ENCODE peak calls at places on chromosomes 11 and 22, in eight cellular contexts. One of them, this sample, is unnamed.

GRCh38 chr11:46248270-46249102 is 29.0 kb upstream of the CREB3L1 start:
- DNase-seq in colonic mucosa: no peak
- DNase-seq in psoas muscle: no peak
- DNase-seq in AG04449: peak
- DNase-seq in mucosa of descending colon: no peak
- DNase-seq in sigmoid colon: no peak
- DNase-seq in BE2C: no peak
- DNase-seq in activated CD8-positive, alpha-beta T cell treated with anti-CD3 and anti-CD28 coated beads for 36 hours: no peak
- DNase-seq in this sample: no peak

GRCh38 chr22:20015971-20016733 is 471 bp downstream of the ARVCF start:
- DNase-seq in AG04449: no peak
- DNase-seq in psoas muscle: no peak
- DNase-seq in BE2C: peak
- DNase-seq in mucosa of descending colon: peak
- DNase-seq in activated CD8-positive, alpha-beta T cell treated with anti-CD3 and anti-CD28 coated beads for 36 hours: peak
- DNase-seq in colonic mucosa: peak
- DNase-seq in sigmoid colon: peak
- DNase-seq in this sample: no peak

GRCh38 chr22:47202819-47203553 is 440.5 kb downstream of the TBC1D22A start:
- DNase-seq in psoas muscle: no peak
- DNase-seq in AG04449: no peak
- DNase-seq in mucosa of descending colon: no peak
- DNase-seq in BE2C: no peak
- DNase-seq in activated CD8-positive, alpha-beta T cell treated with anti-CD3 and anti-CD28 coated beads for 36 hours: no peak
- DNase-seq in sigmoid colon: peak
- DNase-seq in colonic mucosa: peak
- DNase-seq in this sample: no peak

GRCh38 chr22:19331975-19332374 is 40.5 kb upstream of the CLTCL1 start:
- DNase-seq in mucosa of descending colon: no peak
- DNase-seq in colonic mucosa: no peak
- DNase-seq in activated CD8-positive, alpha-beta T cell treated with anti-CD3 and anti-CD28 coated beads for 36 hours: no peak
- DNase-seq in BE2C: no peak
- DNase-seq in psoas muscle: no peak
- DNase-seq in AG04449: no peak
- DNase-seq in sigmoid colon: no peak
- DNase-seq in this sample: peak

GRCh38 chr22:31891366-31892079 is 52.8 kb upstream of the YWHAH start:
- DNase-seq in psoas muscle: no peak
- DNase-seq in AG04449: peak
- DNase-seq in activated CD8-positive, alpha-beta T cell treated with anti-CD3 and anti-CD28 coated beads for 36 hours: no peak
- DNase-seq in sigmoid colon: no peak
- DNase-seq in mucosa of descending colon: no peak
- DNase-seq in colonic mucosa: no peak
- DNase-seq in BE2C: no peak
- DNase-seq in this sample: no peak

GRCh38 chr11:128734439-128735224 is 40.8 kb downstream of the FLI1 start:
- DNase-seq in AG04449: no peak
- DNase-seq in mucosa of descending colon: peak
- DNase-seq in sigmoid colon: peak
- DNase-seq in BE2C: no peak
- DNase-seq in psoas muscle: no peak
- DNase-seq in activated CD8-positive, alpha-beta T cell treated with anti-CD3 and anti-CD28 coated beads for 36 hours: peak
- DNase-seq in colonic mucosa: peak
- DNase-seq in this sample: no peak

GRCh38 chr11:45041556-45041955 is 90.9 kb upstream of the TP53I11 start:
- DNase-seq in colonic mucosa: no peak
- DNase-seq in activated CD8-positive, alpha-beta T cell treated with anti-CD3 and anti-CD28 coated beads for 36 hours: no peak
- DNase-seq in sigmoid colon: no peak
- DNase-seq in AG04449: no peak
- DNase-seq in mucosa of descending colon: no peak
- DNase-seq in BE2C: no peak
- DNase-seq in psoas muscle: no peak
- DNase-seq in this sample: no peak

GRCh38 chr22:41902932-41903421 is 11.9 kb downstream of the SHISA8 start:
- DNase-seq in AG04449: no peak
- DNase-seq in colonic mucosa: no peak
- DNase-seq in activated CD8-positive, alpha-beta T cell treated with anti-CD3 and anti-CD28 coated beads for 36 hours: no peak
- DNase-seq in sigmoid colon: no peak
- DNase-seq in mucosa of descending colon: no peak
- DNase-seq in psoas muscle: peak
- DNase-seq in BE2C: no peak
- DNase-seq in this sample: no peak

GRCh38 chr11:58880166-58880565 is 35.7 kb upstream of the GLYATL2 start:
- DNase-seq in colonic mucosa: no peak
- DNase-seq in sigmoid colon: no peak
- DNase-seq in mucosa of descending colon: no peak
- DNase-seq in AG04449: no peak
- DNase-seq in psoas muscle: no peak
- DNase-seq in activated CD8-positive, alpha-beta T cell treated with anti-CD3 and anti-CD28 coated beads for 36 hours: no peak
- DNase-seq in BE2C: no peak
- DNase-seq in this sample: no peak

GRCh38 chr11:21654091-21654490 is 538.8 kb upstream of the ANO5 start:
- DNase-seq in mucosa of descending colon: no peak
- DNase-seq in colonic mucosa: no peak
- DNase-seq in sigmoid colon: no peak
- DNase-seq in psoas muscle: no peak
- DNase-seq in BE2C: no peak
- DNase-seq in AG04449: no peak
- DNase-seq in activated CD8-positive, alpha-beta T cell treated with anti-CD3 and anti-CD28 coated beads for 36 hours: no peak
- DNase-seq in this sample: no peak

GRCh38 chr11:100777118-100777517 is 90.0 kb downstream of the ARHGAP42 start:
- DNase-seq in AG04449: no peak
- DNase-seq in psoas muscle: no peak
- DNase-seq in mucosa of descending colon: no peak
- DNase-seq in activated CD8-positive, alpha-beta T cell treated with anti-CD3 and anti-CD28 coated beads for 36 hours: no peak
- DNase-seq in sigmoid colon: no peak
- DNase-seq in BE2C: no peak
- DNase-seq in colonic mucosa: no peak
- DNase-seq in this sample: no peak

GRCh38 chr11:110728883-110729282 is 16.6 kb upstream of the ARHGAP20 start:
- DNase-seq in mucosa of descending colon: no peak
- DNase-seq in psoas muscle: no peak
- DNase-seq in AG04449: no peak
- DNase-seq in colonic mucosa: no peak
- DNase-seq in BE2C: no peak
- DNase-seq in sigmoid colon: no peak
- DNase-seq in activated CD8-positive, alpha-beta T cell treated with anti-CD3 and anti-CD28 coated beads for 36 hours: no peak
- DNase-seq in this sample: no peak

GRCh38 chr22:42180349-42180842 is 49.8 kb upstream of the CYP2D6 start:
- DNase-seq in AG04449: no peak
- DNase-seq in colonic mucosa: no peak
- DNase-seq in activated CD8-positive, alpha-beta T cell treated with anti-CD3 and anti-CD28 coated beads for 36 hours: peak
- DNase-seq in mucosa of descending colon: no peak
- DNase-seq in psoas muscle: peak
- DNase-seq in sigmoid colon: peak
- DNase-seq in BE2C: no peak
- DNase-seq in this sample: no peak

GRCh38 chr22:25437414-25438160 is 126.9 kb upstream of the GRK3 start:
- DNase-seq in activated CD8-positive, alpha-beta T cell treated with anti-CD3 and anti-CD28 coated beads for 36 hours: no peak
- DNase-seq in colonic mucosa: no peak
- DNase-seq in AG04449: no peak
- DNase-seq in BE2C: peak
- DNase-seq in sigmoid colon: no peak
- DNase-seq in psoas muscle: no peak
- DNase-seq in mucosa of descending colon: no peak
- DNase-seq in this sample: no peak

GRCh38 chr22:38788417-38788816 is 5.5 kb downstream of the DNAL4 start:
- DNase-seq in AG04449: peak
- DNase-seq in BE2C: peak
- DNase-seq in sigmoid colon: peak
- DNase-seq in activated CD8-positive, alpha-beta T cell treated with anti-CD3 and anti-CD28 coated beads for 36 hours: no peak
- DNase-seq in psoas muscle: no peak
- DNase-seq in mucosa of descending colon: no peak
- DNase-seq in colonic mucosa: peak
- DNase-seq in this sample: no peak

GRCh38 chr11:45209904-45210699 is 63.7 kb downstream of the PRDM11 start:
- DNase-seq in mucosa of descending colon: no peak
- DNase-seq in sigmoid colon: peak
- DNase-seq in BE2C: peak
- DNase-seq in AG04449: no peak
- DNase-seq in colonic mucosa: peak
- DNase-seq in psoas muscle: peak
- DNase-seq in activated CD8-positive, alpha-beta T cell treated with anti-CD3 and anti-CD28 coated beads for 36 hours: no peak
- DNase-seq in this sample: peak

GRCh38 chr22:23438216-23438615 is 141.9 kb downstream of the IGLL1 start:
- DNase-seq in colonic mucosa: no peak
- DNase-seq in psoas muscle: no peak
- DNase-seq in mucosa of descending colon: no peak
- DNase-seq in BE2C: no peak
- DNase-seq in sigmoid colon: no peak
- DNase-seq in activated CD8-positive, alpha-beta T cell treated with anti-CD3 and anti-CD28 coated beads for 36 hours: no peak
- DNase-seq in AG04449: no peak
- DNase-seq in this sample: no peak

DNA sequence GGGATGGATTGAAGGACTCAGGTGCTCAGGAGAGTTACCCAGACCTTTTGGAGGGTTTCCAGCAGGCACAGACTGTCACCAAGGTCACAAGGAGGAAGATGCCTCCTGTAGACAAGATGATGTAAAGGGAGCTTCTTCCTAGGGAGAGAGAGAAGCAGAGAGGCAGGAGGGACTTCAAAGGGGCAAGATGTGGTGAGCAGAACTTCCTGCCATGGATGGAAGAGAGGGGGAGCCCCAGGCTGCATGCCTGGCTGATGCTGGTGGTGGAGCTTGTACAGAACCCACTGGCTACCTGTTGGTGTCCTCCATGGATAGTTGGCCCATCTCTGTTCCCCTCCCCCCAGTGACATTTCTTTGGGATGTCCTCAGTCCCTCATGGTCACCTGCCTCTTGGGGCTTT is 4.2 kb downstream of the HEPN1 start:
- DNase-seq in psoas muscle: no peak
- DNase-seq in AG04449: no peak
- DNase-seq in activated CD8-positive, alpha-beta T cell treated with anti-CD3 and anti-CD28 coated beads for 36 hours: peak
- DNase-seq in sigmoid colon: no peak
- DNase-seq in colonic mucosa: no peak
- DNase-seq in BE2C: no peak
- DNase-seq in mucosa of descending colon: no peak
- DNase-seq in this sample: no peak
- TF ChIP-seq CTCF in psoas muscle: no peak
- TF ChIP-seq CTCF in AG04449: no peak
- TF ChIP-seq CTCF in activated CD8-positive, alpha-beta T cell treated with anti-CD3 and anti-CD28 coated beads for 36 hours: no peak
- TF ChIP-seq CTCF in sigmoid colon: no peak
- TF ChIP-seq CTCF in colonic mucosa: no peak
- TF ChIP-seq CTCF in BE2C: no peak
- TF ChIP-seq CTCF in mucosa of descending colon: no peak
- TF ChIP-seq CTCF in this sample: no peak

GRCh38 chr11:36540998-36541397 is 26.8 kb upstream of the RAG1 start:
- DNase-seq in activated CD8-positive, alpha-beta T cell treated with anti-CD3 and anti-CD28 coated beads for 36 hours: peak
- DNase-seq in colonic mucosa: peak
- DNase-seq in mucosa of descending colon: no peak
- DNase-seq in sigmoid colon: no peak
- DNase-seq in BE2C: peak
- DNase-seq in AG04449: no peak
- DNase-seq in psoas muscle: peak
- DNase-seq in this sample: peak
- TF ChIP-seq CTCF in activated CD8-positive, alpha-beta T cell treated with anti-CD3 and anti-CD28 coated beads for 36 hours: peak
- TF ChIP-seq CTCF in colonic mucosa: peak
- TF ChIP-seq CTCF in mucosa of descending colon: no peak
- TF ChIP-seq CTCF in sigmoid colon: no peak
- TF ChIP-seq CTCF in BE2C: peak
- TF ChIP-seq CTCF in AG04449: peak
- TF ChIP-seq CTCF in psoas muscle: peak
- TF ChIP-seq CTCF in this sample: peak

GRCh38 chr22:21101877-21102638 is 56.3 kb downstream of the LRRC74B start:
- DNase-seq in psoas muscle: no peak
- DNase-seq in BE2C: no peak
- DNase-seq in AG04449: no peak
- DNase-seq in colonic mucosa: no peak
- DNase-seq in activated CD8-positive, alpha-beta T cell treated with anti-CD3 and anti-CD28 coated beads for 36 hours: no peak
- DNase-seq in mucosa of descending colon: no peak
- DNase-seq in sigmoid colon: no peak
- DNase-seq in this sample: no peak

GRCh38 chr22:21098099-21098671 is 52.4 kb downstream of the LRRC74B start:
- DNase-seq in AG04449: no peak
- DNase-seq in psoas muscle: no peak
- DNase-seq in BE2C: no peak
- DNase-seq in activated CD8-positive, alpha-beta T cell treated with anti-CD3 and anti-CD28 coated beads for 36 hours: peak
- DNase-seq in colonic mucosa: no peak
- DNase-seq in mucosa of descending colon: no peak
- DNase-seq in sigmoid colon: no peak
- DNase-seq in this sample: no peak

GRCh38 chr22:21099578-21099977 is 53.8 kb downstream of the LRRC74B start:
- DNase-seq in activated CD8-positive, alpha-beta T cell treated with anti-CD3 and anti-CD28 coated beads for 36 hours: no peak
- DNase-seq in sigmoid colon: no peak
- DNase-seq in BE2C: no peak
- DNase-seq in psoas muscle: no peak
- DNase-seq in AG04449: no peak
- DNase-seq in mucosa of descending colon: no peak
- DNase-seq in colonic mucosa: no peak
- DNase-seq in this sample: no peak

GRCh38 chr22:21102659-21103267 is 57.0 kb downstream of the LRRC74B start:
- DNase-seq in activated CD8-positive, alpha-beta T cell treated with anti-CD3 and anti-CD28 coated beads for 36 hours: peak
- DNase-seq in psoas muscle: peak
- DNase-seq in BE2C: peak
- DNase-seq in sigmoid colon: peak
- DNase-seq in AG04449: no peak
- DNase-seq in mucosa of descending colon: peak
- DNase-seq in colonic mucosa: peak
- DNase-seq in this sample: peak

DNA sequence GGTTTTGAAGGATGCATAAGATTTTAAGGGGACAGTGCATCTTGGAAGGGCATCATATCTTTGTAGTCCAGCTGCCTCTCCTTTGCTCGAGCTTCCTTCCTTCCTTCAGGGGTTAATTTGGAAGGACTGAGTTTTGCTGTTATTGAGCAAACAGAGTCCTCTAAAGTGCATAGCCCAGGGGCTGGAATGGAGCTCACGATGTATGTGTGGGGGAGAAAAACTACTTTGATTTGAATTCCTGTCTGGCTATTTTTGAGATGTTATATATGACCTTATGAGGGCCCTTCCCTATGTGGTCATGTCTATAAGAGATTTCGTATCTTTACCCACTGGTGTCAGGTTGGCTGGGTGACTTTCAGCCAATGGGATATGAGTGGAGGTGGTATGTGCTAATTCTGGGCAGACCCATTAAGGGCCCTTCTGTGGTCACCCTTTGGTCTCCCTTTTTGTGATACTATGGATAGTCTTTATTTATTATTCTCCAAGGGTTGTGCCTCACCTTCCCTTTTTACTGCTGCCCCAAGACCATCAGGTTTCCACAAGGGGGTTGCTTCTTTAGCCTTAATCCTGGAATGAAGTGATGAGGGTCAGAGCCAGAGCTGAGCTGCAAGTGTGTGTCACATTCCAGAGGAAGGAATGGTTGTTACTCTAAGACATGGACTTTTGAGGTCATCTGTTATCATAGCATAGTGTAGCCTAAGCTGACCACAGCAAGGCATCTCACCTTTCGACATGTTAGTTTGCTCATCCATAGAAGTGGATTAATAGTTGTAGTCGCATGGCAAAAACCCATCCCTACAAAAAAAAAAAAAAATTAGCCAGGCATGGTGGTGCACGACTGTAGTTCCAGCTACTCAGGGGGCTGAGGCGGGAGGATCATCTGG is 54.6 kb downstream of the LRRC74B start:
- DNase-seq in BE2C: no peak
- DNase-seq in activated CD8-positive, alpha-beta T cell treated with anti-CD3 and anti-CD28 coated beads for 36 hours: no peak
- DNase-seq in psoas muscle: no peak
- DNase-seq in mucosa of descending colon: no peak
- DNase-seq in colonic mucosa: no peak
- DNase-seq in sigmoid colon: no peak
- DNase-seq in AG04449: no peak
- DNase-seq in this sample: no peak
- TF ChIP-seq CTCF in BE2C: no peak
- TF ChIP-seq CTCF in activated CD8-positive, alpha-beta T cell treated with anti-CD3 and anti-CD28 coated beads for 36 hours: no peak
- TF ChIP-seq CTCF in psoas muscle: no peak
- TF ChIP-seq CTCF in mucosa of descending colon: no peak
- TF ChIP-seq CTCF in colonic mucosa: no peak
- TF ChIP-seq CTCF in sigmoid colon: no peak
- TF ChIP-seq CTCF in AG04449: no peak
- TF ChIP-seq CTCF in this sample: no peak

GRCh38 chr11:97092823-97093222 is 703.0 kb downstream of the JRKL start:
- DNase-seq in sigmoid colon: no peak
- DNase-seq in BE2C: no peak
- DNase-seq in mucosa of descending colon: no peak
- DNase-seq in colonic mucosa: no peak
- DNase-seq in activated CD8-positive, alpha-beta T cell treated with anti-CD3 and anti-CD28 coated beads for 36 hours: no peak
- DNase-seq in psoas muscle: no peak
- DNase-seq in AG04449: no peak
- DNase-seq in this sample: no peak
- TF ChIP-seq CTCF in sigmoid colon: no peak
- TF ChIP-seq CTCF in BE2C: peak
- TF ChIP-seq CTCF in mucosa of descending colon: no peak
- TF ChIP-seq CTCF in colonic mucosa: no peak
- TF ChIP-seq CTCF in activated CD8-positive, alpha-beta T cell treated with anti-CD3 and anti-CD28 coated beads for 36 hours: no peak
- TF ChIP-seq CTCF in psoas muscle: no peak
- TF ChIP-seq CTCF in AG04449: no peak
- TF ChIP-seq CTCF in this sample: no peak